ENCODE peak calls at places on chromosomes 12 and 14, in four cellular contexts. B is bronchial epithelial cell, S is HFFc6, W is activated B cell treated with CpG ODN at 0.5 μM for 24 hours. T is an unnamed sample.

GRCh38 chr12:56785874-56786273 is 22.8 kb downstream of the HSD17B6 start:
- DNase-seq in B (no peak), W (no peak), S (no peak), T (no peak)

GRCh38 chr12:93946542-93947150 is 201.7 kb upstream of the PLXNC1 start:
- DNase-seq in B (peak), W (no peak), S (peak), T (no peak)

GRCh38 chr12:44193281-44193680 is 357.4 kb downstream of the TMEM117 start:
- DNase-seq in S (no peak), W (no peak), B (peak), T (no peak)

GRCh38 chr12:90959538-90960139 is 4.7 kb upstream of the CCER1 start:
- DNase-seq in W (no peak), S (peak), B (peak), T (no peak)

GRCh38 chr12:12561305-12562015 is 1.2 kb downstream of the DUSP16 start:
- DNase-seq in S (peak), B (peak), W (peak), T (peak)

GRCh38 chr12:54035561-54036377 is 2.9 kb downstream of the HOXC5 start:
- DNase-seq in B (no peak), W (no peak), S (no peak), T (no peak)

GRCh38 chr12:30067156-30067555 is 283.4 kb upstream of the TMTC1 start:
- DNase-seq in B (peak), S (no peak), W (no peak), T (no peak)

GRCh38 chr12:96636895-96637294 is 147.5 kb downstream of the CFAP54 start:
- DNase-seq in W (no peak), S (no peak), B (no peak), T (no peak)

GRCh38 chr12:32519047-32519446 is 119.7 kb downstream of the FGD4 start:
- DNase-seq in S (no peak), B (no peak), W (no peak), T (no peak)

GRCh38 chr12:103664626-103665025 is 77.6 kb downstream of the STAB2 start:
- DNase-seq in B (no peak), W (no peak), S (no peak), T (no peak)

GRCh38 chr14:69234106-69234505 is 25.9 kb upstream of the GALNT16 start:
- DNase-seq in W (no peak), S (no peak), B (no peak), T (no peak)

GRCh38 chr12:93591137-93591868 is 18.8 kb downstream of the SOCS2 start:
- DNase-seq in S (peak), B (peak), W (peak), T (peak)

GRCh38 chr12:124994435-124994975 is 1.1 kb downstream of the BRI3BP start:
- DNase-seq in B (peak), W (peak), S (no peak), T (no peak)

GRCh38 chr12:9367201-9367600 is 159.0 kb upstream of the PZP start:
- DNase-seq in B (no peak), S (no peak), W (no peak), T (no peak)

GRCh38 chr12:114779647-114780046 is 95.7 kb upstream of the TBX3 start:
- DNase-seq in B (no peak), W (no peak), S (no peak), T (no peak)

GRCh38 chr12:132488127-132489077 is 1.5 kb upstream of the FBRSL1 start:
- DNase-seq in B (no peak), W (no peak), S (no peak), T (peak)

GRCh38 chr14:92880851-92881250 is 42.1 kb upstream of the CHGA start:
- DNase-seq in W (no peak), B (peak), S (peak), T (no peak)

GRCh38 chr14:46818147-46818546 is 166.6 kb upstream of the RPL10L start:
- DNase-seq in W (no peak), S (no peak), B (no peak), T (no peak)

GRCh38 chr14:79318371-79318770 is 892.9 kb downstream of the DIO2 start:
- DNase-seq in S (no peak), B (no peak), W (no peak), T (no peak)

GRCh38 chr12:108090107-108090899 is 38.8 kb upstream of the WSCD2 start:
- DNase-seq in S (no peak), B (no peak), W (no peak), T (no peak)

GRCh38 chr12:121132601-121133481 is at the start of gene P2RX7:
- DNase-seq in B (peak), W (peak), S (peak), T (peak)

GRCh38 chr12:3544296-3544965 is 53.4 kb downstream of the PRMT8 start:
- DNase-seq in S (no peak), B (no peak), W (no peak), T (no peak)

GRCh38 chr14:62501021-62501750 is 544.1 kb downstream of the KCNH5 start:
- DNase-seq in B (peak), W (no peak), S (no peak), T (no peak)

GRCh38 chr12:96193725-96194571 is at the start of gene ELK3:
- DNase-seq in B (peak), W (peak), S (peak), T (peak)

GRCh38 chr12:95724767-95725166 is 65.8 kb downstream of the NTN4 start:
- DNase-seq in W (no peak), B (no peak), S (no peak), T (no peak)

GRCh38 chr14:60509438-60510253 is 700 bp downstream of the SIX6 start:
- DNase-seq in S (no peak), B (no peak), W (no peak), T (no peak)

GRCh38 chr12:42267408-42268190 is 29.6 kb upstream of the YAF2 start:
- DNase-seq in S (no peak), B (no peak), W (no peak), T (no peak)

GRCh38 chr12:108644743-108645120 is 11.0 kb upstream of the SELPLG start:
- DNase-seq in B (no peak), W (no peak), S (no peak), T (no peak)

GRCh38 chr12:130671556-130671955 is 44.5 kb downstream of the RIMBP2 start:
- DNase-seq in W (no peak), B (no peak), S (no peak), T (no peak)

GRCh38 chr12:16112626-16113560 is 164.6 kb downstream of the SLC15A5 start:
- DNase-seq in B (no peak), S (no peak), W (no peak), T (no peak)

GRCh38 chr14:74569826-74570591 is 42.0 kb downstream of the LTBP2 start:
- DNase-seq in B (peak), W (no peak), S (no peak), T (no peak)

GRCh38 chr12:56321027-56321426 is 5.2 kb upstream of the CNPY2 start:
- DNase-seq in W (no peak), S (peak), B (peak), T (no peak)

DNA sequence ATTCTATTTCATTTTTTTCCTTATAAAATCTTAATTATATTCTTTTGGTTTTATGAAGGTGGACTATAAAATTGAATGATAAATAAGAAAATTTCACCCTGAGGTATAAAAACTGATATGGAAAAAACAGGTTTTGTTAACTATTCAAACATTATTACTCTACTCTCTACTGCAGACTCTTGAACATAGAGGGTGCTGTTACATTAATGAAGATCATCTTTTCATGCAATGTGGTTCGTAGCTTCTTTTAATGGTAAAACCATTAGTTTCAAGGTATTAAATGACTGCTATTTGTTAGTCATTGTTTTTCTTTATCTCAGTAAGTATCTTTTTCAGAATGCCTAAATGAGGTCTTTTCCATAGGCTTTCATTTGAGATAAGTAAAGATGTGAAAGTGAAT is 510.4 kb downstream of the SLC16A7 start:
- DNase-seq in B (peak), W (no peak), S (peak), T (no peak)
- TF ChIP-seq CTCF in B (peak), W (no peak), S (peak), T (no peak)

GRCh38 chr14:29166507-29166906 is 399.9 kb downstream of the FOXG1 start:
- DNase-seq in W (no peak), B (no peak), S (no peak), T (no peak)
- TF ChIP-seq CTCF in W (no peak), B (no peak), S (no peak), T (no peak)

GRCh38 chr12:100058482-100059029 is 73.8 kb upstream of the ANKS1B start:
- DNase-seq in B (peak), S (peak), W (no peak), T (no peak)
- TF ChIP-seq CTCF in B (no peak), S (peak), W (no peak), T (no peak)

GRCh38 chr14:88729159-88729558 is 63.6 kb downstream of the EML5 start:
- DNase-seq in S (peak), W (no peak), B (no peak), T (no peak)
- TF ChIP-seq CTCF in S (peak), W (no peak), B (no peak), T (no peak)